ENCODE peak calls at places on chromosomes 3 and 15, in four cellular contexts. M, T, B and F are unnamed samples.

GRCh38 chr15:77497942-77498361 is 77.3 kb downstream of the HMG20A start:
- DNase-seq in M (no peak), T (no peak), B (peak), F (no peak)

GRCh38 chr3:133595341-133595740 is 21.9 kb downstream of the CDV3 start:
- DNase-seq in M (no peak), T (peak), B (peak), F (no peak)

GRCh38 chr3:169534439-169534838 is 129.1 kb downstream of the MECOM start:
- DNase-seq in M (no peak), B (no peak), T (no peak), F (no peak)

GRCh38 chr15:23869391-23869790 is 182.3 kb upstream of the NDN start:
- DNase-seq in T (no peak), B (no peak), M (no peak), F (no peak)

GRCh38 chr3:128226794-128227399 is 73.6 kb downstream of the EEFSEC start:
- DNase-seq in T (no peak), M (no peak), B (no peak), F (no peak)

GRCh38 chr15:63043391-63044076 is 987 bp downstream of the TPM1 start:
- DNase-seq in B (no peak), M (no peak), T (no peak), F (peak)

GRCh38 chr15:29476503-29477080 is 207.0 kb upstream of the NSMCE3 start:
- DNase-seq in B (no peak), T (no peak), M (no peak), F (no peak)

GRCh38 chr3:177827517-177828249 is 630.4 kb upstream of the TBL1XR1 start:
- DNase-seq in B (peak), T (peak), M (no peak), F (no peak)

GRCh38 chr3:64220161-64220560 is 5.1 kb downstream of the PRICKLE2 start:
- DNase-seq in B (peak), T (peak), M (no peak), F (no peak)

GRCh38 chr3:52524258-52524751 is 9.4 kb downstream of the NT5DC2 start:
- DNase-seq in M (no peak), B (no peak), T (no peak), F (no peak)

GRCh38 chr15:34014556-34014955 is 24.4 kb downstream of the AVEN start:
- DNase-seq in M (no peak), B (peak), T (no peak), F (no peak)

GRCh38 chr3:194275721-194276120 is 75.4 kb downstream of the CPN2 start:
- DNase-seq in M (no peak), B (no peak), T (no peak), F (no peak)

GRCh38 chr3:9778518-9779129 is 8.9 kb upstream of the CAMK1 start:
- DNase-seq in B (no peak), M (no peak), T (no peak), F (peak)

GRCh38 chr3:160052385-160053047 is 63.9 kb downstream of the IL12A start:
- DNase-seq in M (no peak), T (no peak), B (peak), F (no peak)

GRCh38 chr15:85649372-85649771 is 145.4 kb downstream of the KLHL25 start:
- DNase-seq in B (peak), M (no peak), T (peak), F (no peak)

GRCh38 chr3:24495334-24495994 is 814 bp upstream of the THRB start:
- DNase-seq in B (no peak), T (peak), M (no peak), F (no peak)

GRCh38 chr3:186121968-186122367 is 13.1 kb upstream of the ETV5 start:
- DNase-seq in T (peak), B (no peak), M (no peak), F (no peak)

GRCh38 chr15:97316362-97316761 is 644.1 kb upstream of the ARRDC4 start:
- DNase-seq in B (no peak), T (peak), M (no peak), F (no peak)

GRCh38 chr3:80705290-80705689 is 937.5 kb upstream of the ROBO1 start:
- DNase-seq in B (no peak), M (no peak), T (no peak), F (no peak)

GRCh38 chr3:59240856-59241255 is 191.0 kb upstream of the CFAP20DC start:
- DNase-seq in T (no peak), B (no peak), M (no peak), F (no peak)

GRCh38 chr3:154758109-154758868 is 321.8 kb upstream of the MME start:
- DNase-seq in T (peak), B (peak), M (no peak), F (no peak)

GRCh38 chr15:98164573-98164972 is 204.1 kb downstream of the ARRDC4 start:
- DNase-seq in B (no peak), M (no peak), T (peak), F (no peak)

GRCh38 chr3:172607305-172608121 is 84.3 kb upstream of the TNFSF10 start:
- DNase-seq in B (peak), M (no peak), T (peak), F (no peak)

GRCh38 chr3:141302364-141303141 is 65.8 kb upstream of the ZBTB38 start:
- DNase-seq in M (no peak), B (peak), T (peak), F (no peak)

GRCh38 chr15:59953392-59953883 is 50.7 kb upstream of the FOXB1 start:
- DNase-seq in M (no peak), T (no peak), B (no peak), F (no peak)

GRCh38 chr3:127652246-127652995 is 20.3 kb upstream of the ABTB1 start:
- DNase-seq in M (no peak), T (no peak), B (peak), F (no peak)

GRCh38 chr15:92714457-92715401 is 59.2 kb upstream of the FAM174B start:
- DNase-seq in M (peak), B (peak), T (no peak), F (peak)

GRCh38 chr3:5195605-5196004 is 8.1 kb downstream of the EDEM1 start:
- DNase-seq in B (peak), T (peak), M (no peak), F (no peak)

GRCh38 chr3:96070682-96071081 is 743.7 kb upstream of the EPHA6 start:
- DNase-seq in B (no peak), M (no peak), T (no peak), F (no peak)

GRCh38 chr15:71775857-71776256 is 34.5 kb upstream of the NR2E3 start:
- DNase-seq in B (no peak), M (no peak), T (no peak), F (no peak)